ENCODE peak calls at places on chromosomes 5 and 9, in five cellular contexts. I, P, R, N and M are unnamed samples. For H3K4me1, the result is how much of the 10 kb centered on the place peaks cover.

GRCh38 chr9:109422641-109423040 is 75.5 kb downstream of the PTPN3 start:
- DNase-seq in I (peak), P (no peak), N (no peak), R (no peak), M (no peak)

GRCh38 chr5:180343110-180343845 is 9.9 kb downstream of the GFPT2 start:
- DNase-seq in I (no peak), N (no peak), P (no peak), R (no peak), M (no peak)

GRCh38 chr5:83595217-83595616 is 123.7 kb downstream of the VCAN start:
- DNase-seq in I (no peak), P (no peak), R (no peak), N (no peak), M (no peak)

GRCh38 chr5:170426149-170426767 is 37.1 kb upstream of the KCNMB1 start:
- DNase-seq in N (peak), I (peak), R (no peak), P (no peak), M (no peak)

GRCh38 chr5:149728303-149728702 is 1.8 kb upstream of the PPARGC1B start:
- DNase-seq in I (no peak), R (no peak), P (no peak), N (no peak), M (no peak)

GRCh38 chr9:31639444-31639843 is 745.0 kb upstream of the ACO1 start:
- DNase-seq in P (no peak), I (no peak), R (no peak), N (no peak), M (no peak)

GRCh38 chr5:61160497-61160896 is 1.8 kb downstream of the SMIM15 start:
- DNase-seq in P (no peak), I (no peak), N (no peak), R (no peak), M (no peak)

GRCh38 chr9:15873573-15874177 is 320.8 kb downstream of the CCDC171 start:
- DNase-seq in N (peak), I (peak), R (peak), P (peak), M (peak)

GRCh38 chr9:136209232-136209631 is 4.3 kb upstream of the LHX3 start:
- DNase-seq in R (no peak), N (no peak), P (no peak), I (no peak), M (no peak)

GRCh38 chr5:98902733-98903132 is 26.1 kb downstream of the CHD1 start:
- DNase-seq in R (no peak), N (no peak), P (no peak), I (no peak), M (no peak)

GRCh38 chr9:131854906-131855504 is 115.1 kb upstream of the RAPGEF1 start:
- DNase-seq in R (no peak), I (no peak), P (no peak), N (peak), M (no peak)

GRCh38 chr5:177448244-177448950 is 1.8 kb downstream of the PRR7 start:
- DNase-seq in P (no peak), N (no peak), I (no peak), R (no peak), M (no peak)

GRCh38 chr5:178757410-178757809 is 27.0 kb upstream of the ZNF354A start:
- DNase-seq in N (no peak), R (no peak), P (no peak), I (no peak), M (no peak)

GRCh38 chr5:171143926-171144325 is 165.1 kb upstream of the TLX3 start:
- DNase-seq in P (no peak), I (no peak), R (no peak), N (no peak), M (no peak)

GRCh38 chr5:6111131-6111530 is 267.2 kb downstream of the MED10 start:
- DNase-seq in N (no peak), R (no peak), I (no peak), P (no peak), M (no peak)

GRCh38 chr9:130010151-130010988 is 32.6 kb downstream of the FNBP1 start:
- DNase-seq in P (no peak), I (no peak), N (no peak), R (no peak), M (no peak)

GRCh38 chr5:172548981-172549707 is 91.9 kb upstream of the NEURL1B start:
- DNase-seq in I (no peak), N (no peak), P (no peak), R (no peak), M (no peak)

GRCh38 chr5:172546196-172546595 is 91.9 kb upstream of the SH3PXD2B start:
- DNase-seq in P (no peak), I (no peak), N (no peak), R (no peak), M (no peak)

GRCh38 chr5:172550096-172550765 is 90.8 kb upstream of the NEURL1B start:
- DNase-seq in N (peak), P (no peak), R (no peak), I (no peak), M (no peak)

GRCh38 chr5:172549708-172550095 is 91.4 kb upstream of the NEURL1B start:
- DNase-seq in N (no peak), P (no peak), R (no peak), I (no peak), M (no peak)

GRCh38 chr5:172548311-172548731 is 92.7 kb upstream of the NEURL1B start:
- DNase-seq in R (no peak), I (no peak), P (no peak), N (no peak), M (no peak)
- TF ChIP-seq POLR2AphosphoS5 in R (no peak), I (no peak), P (no peak), N (no peak), M (no peak)

GRCh38 chr9:69056416-69056815 is 20.9 kb downstream of the FXN start:
- DNase-seq in P (no peak), N (no peak), R (no peak), I (no peak), M (no peak)
- TF ChIP-seq SIN3A in P (no peak), N (no peak), R (no peak), I (no peak), M (no peak)

GRCh38 chr9:95045751-95046150 is 271.8 kb downstream of the FANCC start:
- DNase-seq in R (no peak), P (no peak), I (no peak), N (no peak), M (no peak)
- H3K4me1 ChIP-seq in R (under half), P (half or more), I (under half), N (under half), M (half or more)

GRCh38 chr9:26725573-26725972 is 167.0 kb downstream of the CAAP1 start:
- DNase-seq in P (no peak), N (no peak), I (no peak), R (no peak), M (no peak)
- TF ChIP-seq POLR2AphosphoS5 in P (no peak), N (no peak), I (no peak), R (no peak), M (no peak)

GRCh38 chr5:72452515-72453259 is 54.5 kb downstream of the ZNF366 start:
- DNase-seq in P (no peak), R (peak), N (no peak), I (no peak), M (no peak)
- TF ChIP-seq SIN3A in P (no peak), R (no peak), N (no peak), I (no peak), M (no peak)

GRCh38 chr5:14202462-14202861 is 59.3 kb downstream of the TRIO start:
- DNase-seq in R (no peak), N (no peak), I (no peak), P (no peak), M (no peak)
- H3K4me1 ChIP-seq in R (under half), N (under half), I (under half), P (half or more), M (half or more)

DNA sequence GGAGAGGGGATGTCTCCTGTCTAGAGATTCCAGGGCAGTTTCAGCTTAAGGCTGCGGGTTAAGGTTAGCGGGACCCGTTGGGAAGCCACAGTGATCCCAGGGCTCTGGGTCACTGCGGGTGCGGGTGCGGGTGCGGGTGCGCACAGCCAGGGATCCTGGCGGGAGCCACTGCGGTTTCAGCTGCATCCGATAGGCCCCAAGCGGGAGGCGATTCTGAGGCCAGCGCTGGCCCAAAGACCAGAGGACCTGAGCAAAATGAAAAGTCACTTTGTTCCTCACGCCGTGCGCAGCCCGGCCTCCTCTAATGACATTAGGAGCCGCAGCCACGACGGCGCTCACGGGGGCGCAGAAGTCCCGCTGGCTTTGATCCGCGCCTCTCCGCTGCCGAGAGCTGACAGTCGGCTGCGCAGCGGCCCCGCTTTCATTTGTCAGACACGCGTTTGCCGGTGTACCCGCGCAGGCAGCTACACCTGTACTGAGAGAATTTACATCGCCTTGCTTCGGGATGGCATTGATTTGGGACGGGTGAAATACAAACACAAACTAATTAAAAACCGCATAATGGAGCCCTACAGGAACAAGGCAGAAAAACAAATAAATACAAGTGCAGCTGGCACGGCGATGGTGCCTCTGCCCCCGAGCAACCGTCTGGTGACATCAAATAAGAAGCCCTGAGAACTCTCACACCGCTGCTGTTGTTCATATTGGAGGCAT is 5.2 kb upstream of the IRX1 start:
- DNase-seq in I (no peak), R (no peak), N (no peak), P (no peak), M (no peak)
- TF ChIP-seq POLR2AphosphoS5 in I (no peak), R (no peak), N (no peak), P (no peak), M (no peak)

GRCh38 chr5:64147849-64148441 is 17.7 kb upstream of the RNF180 start:
- DNase-seq in I (peak), R (peak), P (peak), N (peak), M (peak)
- TF ChIP-seq SIN3A in I (no peak), R (no peak), P (no peak), N (no peak), M (no peak)